ENCODE peak calls at places on chromosomes 7 and 10, in five cellular contexts. Q is CD4-positive, alpha-beta T cell; Z is cardiac muscle cell; B is cardiac fibroblast; O is NCI-H774. T is an unnamed sample.

GRCh38 chr10:114340816-114341215 is 63.5 kb downstream of the AFAP1L2 start:
- DNase-seq in Z (no peak), O (no peak), B (no peak), Q (no peak), T (no peak)

GRCh38 chr10:44397476-44398225 is 12.8 kb upstream of the CXCL12 start:
- DNase-seq in B (no peak), Q (no peak), O (no peak), Z (no peak), T (no peak)

GRCh38 chr10:104784452-104784851 is 143.4 kb downstream of the SORCS3 start:
- DNase-seq in Z (no peak), O (no peak), B (no peak), Q (no peak), T (no peak)

GRCh38 chr7:33457041-33457440 is 327.7 kb downstream of the BBS9 start:
- DNase-seq in B (no peak), Q (no peak), O (no peak), Z (no peak), T (no peak)

GRCh38 chr7:66452165-66452564 is 176.5 kb upstream of the KCTD7 start:
- DNase-seq in Q (no peak), B (peak; percentile 27), O (peak; percentile 17), Z (no peak), T (no peak)

GRCh38 chr7:128304212-128304611 is 39.5 kb downstream of the RBM28 start:
- DNase-seq in Z (no peak), O (no peak), B (no peak), Q (no peak), T (no peak)

GRCh38 chr7:151867912-151868804 is 8.8 kb downstream of the PRKAG2 start:
- DNase-seq in Z (no peak), O (no peak), B (no peak), Q (no peak), T (no peak)

GRCh38 chr7:50837965-50838364 is 55.3 kb upstream of the GRB10 start:
- DNase-seq in Z (peak; percentile 48), B (peak; percentile 98), Q (no peak), O (peak; percentile 30), T (no peak)

GRCh38 chr10:69960606-69961167 is 92.0 kb upstream of the MACROH2A2 start:
- DNase-seq in Q (no peak), O (no peak), Z (no peak), B (no peak), T (no peak)

GRCh38 chr10:23065549-23065948 is 29.8 kb upstream of the MSRB2 start:
- DNase-seq in Z (peak; percentile 89), B (peak; percentile 77), O (no peak), Q (no peak), T (no peak)

GRCh38 chr7:43647772-43648643 is 65.1 kb downstream of the STK17A start:
- DNase-seq in B (peak; percentile 99), Q (no peak), Z (peak; percentile 97), O (no peak), T (peak; percentile 58)

GRCh38 chr10:8049874-8050560 is 4.5 kb upstream of the GATA3 start:
- DNase-seq in Z (no peak), B (peak; percentile 25), O (no peak), Q (no peak), T (no peak)

GRCh38 chr10:46992794-46993552 is 81.7 kb downstream of the PTPN20 start:
- DNase-seq in Q (no peak), O (no peak), B (peak; percentile 62), Z (peak; percentile 79), T (no peak)

GRCh38 chr7:77580762-77581350 is 43.8 kb downstream of the PTPN12 start:
- DNase-seq in O (no peak), Q (no peak), Z (no peak), B (peak; percentile 33), T (no peak)

GRCh38 chr10:19966751-19967150 is 150.5 kb downstream of the PLXDC2 start:
- DNase-seq in Q (no peak), O (no peak), Z (peak; percentile 41), B (no peak), T (no peak)

GRCh38 chr7:74657692-74658170 is at the start of gene GTF2I:
- DNase-seq in B (no peak), Q (peak; percentile 5), Z (no peak), O (no peak), T (no peak)

GRCh38 chr7:123154231-123154860 is 45.4 kb downstream of the SLC13A1 start:
- DNase-seq in B (peak; percentile 95), Q (no peak), Z (peak; percentile 89), O (peak; percentile 79), T (no peak)

GRCh38 chr7:54546081-54546985 is 4.2 kb downstream of the VSTM2A start:
- DNase-seq in B (no peak), Z (no peak), Q (no peak), O (peak; percentile 63), T (no peak)

GRCh38 chr10:32877915-32878314 is 80.1 kb downstream of the ITGB1 start:
- DNase-seq in B (no peak), O (no peak), Z (no peak), Q (no peak), T (no peak)

GRCh38 chr7:111459757-111460280 is 102.5 kb downstream of the IMMP2L start:
- DNase-seq in O (no peak), Q (no peak), Z (peak; percentile 75), B (peak; percentile 36), T (no peak)

GRCh38 chr7:84022686-84023308 is 171.8 kb downstream of the SEMA3A start:
- DNase-seq in B (no peak), O (peak; percentile 22), Q (no peak), Z (no peak), T (no peak)

GRCh38 chr10:106182542-106182941 is 982.0 kb downstream of the SORCS1 start:
- DNase-seq in O (no peak), Q (no peak), Z (no peak), B (no peak), T (no peak)

T was measured in CD8-positive, alpha-beta T cell.